ENCODE peak calls at places on chromosome 11, in eight cellular contexts. One of them, this sample, is unnamed.

GRCh38 chr11:32176223-32176811 is 85.4 kb downstream of the RCN1 start:
- DNase-seq in activated T-cell treated with anti-CD3 and anti-CD28 coated beads, Interleukin-2, amount 50 U/mL, for 24 hours: peak; percentile 79
- DNase-seq in fibroblast of the aortic adventitia: peak; percentile 86
- DNase-seq in EH: peak; percentile 79
- DNase-seq in Daoy: peak; percentile 79
- DNase-seq in stimulated activated CD8-positive, alpha-beta memory T cell treated with anti-CD3 and anti-CD28 coated beads, Interleukin-7, amount 100 ng/mL, for 48 hours: peak; percentile 47
- DNase-seq in A172: peak; percentile 86
- DNase-seq in T-helper 2 cell: peak; percentile 54
- DNase-seq in this sample: peak; percentile 68

GRCh38 chr11:70419307-70420007 is 21.1 kb downstream of the CTTN start:
- DNase-seq in activated T-cell treated with anti-CD3 and anti-CD28 coated beads, Interleukin-2, amount 50 U/mL, for 24 hours: no peak
- DNase-seq in fibroblast of the aortic adventitia: no peak
- DNase-seq in EH: no peak
- DNase-seq in Daoy: no peak
- DNase-seq in stimulated activated CD8-positive, alpha-beta memory T cell treated with anti-CD3 and anti-CD28 coated beads, Interleukin-7, amount 100 ng/mL, for 48 hours: no peak
- DNase-seq in A172: no peak
- DNase-seq in T-helper 2 cell: no peak
- DNase-seq in this sample: no peak

GRCh38 chr11:70490208-70490607 is 91.9 kb downstream of the CTTN start:
- DNase-seq in activated T-cell treated with anti-CD3 and anti-CD28 coated beads, Interleukin-2, amount 50 U/mL, for 24 hours: no peak
- DNase-seq in fibroblast of the aortic adventitia: no peak
- DNase-seq in EH: no peak
- DNase-seq in Daoy: no peak
- DNase-seq in stimulated activated CD8-positive, alpha-beta memory T cell treated with anti-CD3 and anti-CD28 coated beads, Interleukin-7, amount 100 ng/mL, for 48 hours: no peak
- DNase-seq in A172: no peak
- DNase-seq in T-helper 2 cell: no peak
- DNase-seq in this sample: no peak

GRCh38 chr11:108135845-108136599 is 14.7 kb downstream of the ACAT1 start:
- DNase-seq in activated T-cell treated with anti-CD3 and anti-CD28 coated beads, Interleukin-2, amount 50 U/mL, for 24 hours: no peak
- DNase-seq in fibroblast of the aortic adventitia: peak; percentile 51
- DNase-seq in EH: peak; percentile 34
- DNase-seq in Daoy: no peak
- DNase-seq in stimulated activated CD8-positive, alpha-beta memory T cell treated with anti-CD3 and anti-CD28 coated beads, Interleukin-7, amount 100 ng/mL, for 48 hours: no peak
- DNase-seq in A172: peak; percentile 4
- DNase-seq in T-helper 2 cell: no peak
- DNase-seq in this sample: no peak

GRCh38 chr11:60860943-60861342 is 5.2 kb upstream of the PTGDR2 start:
- DNase-seq in activated T-cell treated with anti-CD3 and anti-CD28 coated beads, Interleukin-2, amount 50 U/mL, for 24 hours: peak; percentile 19
- DNase-seq in fibroblast of the aortic adventitia: no peak
- DNase-seq in EH: no peak
- DNase-seq in Daoy: no peak
- DNase-seq in stimulated activated CD8-positive, alpha-beta memory T cell treated with anti-CD3 and anti-CD28 coated beads, Interleukin-7, amount 100 ng/mL, for 48 hours: no peak
- DNase-seq in A172: no peak
- DNase-seq in T-helper 2 cell: no peak
- DNase-seq in this sample: no peak

GRCh38 chr11:123272565-123272964 is 77.5 kb upstream of the CLMP start:
- DNase-seq in activated T-cell treated with anti-CD3 and anti-CD28 coated beads, Interleukin-2, amount 50 U/mL, for 24 hours: no peak
- DNase-seq in fibroblast of the aortic adventitia: no peak
- DNase-seq in EH: no peak
- DNase-seq in Daoy: no peak
- DNase-seq in stimulated activated CD8-positive, alpha-beta memory T cell treated with anti-CD3 and anti-CD28 coated beads, Interleukin-7, amount 100 ng/mL, for 48 hours: no peak
- DNase-seq in A172: no peak
- DNase-seq in T-helper 2 cell: no peak
- DNase-seq in this sample: no peak

GRCh38 chr11:131592152-131592551 is 221.7 kb downstream of the NTM start:
- DNase-seq in activated T-cell treated with anti-CD3 and anti-CD28 coated beads, Interleukin-2, amount 50 U/mL, for 24 hours: no peak
- DNase-seq in fibroblast of the aortic adventitia: no peak
- DNase-seq in EH: no peak
- DNase-seq in Daoy: no peak
- DNase-seq in stimulated activated CD8-positive, alpha-beta memory T cell treated with anti-CD3 and anti-CD28 coated beads, Interleukin-7, amount 100 ng/mL, for 48 hours: no peak
- DNase-seq in A172: no peak
- DNase-seq in T-helper 2 cell: no peak
- DNase-seq in this sample: no peak

GRCh38 chr11:114162719-114163123 is 103.2 kb downstream of the ZBTB16 start:
- DNase-seq in activated T-cell treated with anti-CD3 and anti-CD28 coated beads, Interleukin-2, amount 50 U/mL, for 24 hours: no peak
- DNase-seq in fibroblast of the aortic adventitia: peak; percentile 99
- DNase-seq in EH: peak; percentile 96
- DNase-seq in Daoy: peak; percentile 84
- DNase-seq in stimulated activated CD8-positive, alpha-beta memory T cell treated with anti-CD3 and anti-CD28 coated beads, Interleukin-7, amount 100 ng/mL, for 48 hours: no peak
- DNase-seq in A172: peak; percentile 76
- DNase-seq in T-helper 2 cell: no peak
- DNase-seq in this sample: no peak

GRCh38 chr11:17224727-17225126 is 16.9 kb upstream of the PIK3C2A start:
- DNase-seq in activated T-cell treated with anti-CD3 and anti-CD28 coated beads, Interleukin-2, amount 50 U/mL, for 24 hours: no peak
- DNase-seq in fibroblast of the aortic adventitia: peak; percentile 14
- DNase-seq in EH: no peak
- DNase-seq in Daoy: no peak
- DNase-seq in stimulated activated CD8-positive, alpha-beta memory T cell treated with anti-CD3 and anti-CD28 coated beads, Interleukin-7, amount 100 ng/mL, for 48 hours: no peak
- DNase-seq in A172: no peak
- DNase-seq in T-helper 2 cell: no peak
- DNase-seq in this sample: no peak

GRCh38 chr11:11476971-11477645 is 124.1 kb upstream of the CSNK2A3 start:
- DNase-seq in activated T-cell treated with anti-CD3 and anti-CD28 coated beads, Interleukin-2, amount 50 U/mL, for 24 hours: no peak
- DNase-seq in fibroblast of the aortic adventitia: no peak
- DNase-seq in EH: no peak
- DNase-seq in Daoy: no peak
- DNase-seq in stimulated activated CD8-positive, alpha-beta memory T cell treated with anti-CD3 and anti-CD28 coated beads, Interleukin-7, amount 100 ng/mL, for 48 hours: no peak
- DNase-seq in A172: no peak
- DNase-seq in T-helper 2 cell: no peak
- DNase-seq in this sample: no peak

GRCh38 chr11:13355191-13355590 is 77.6 kb downstream of the BMAL1 start:
- DNase-seq in activated T-cell treated with anti-CD3 and anti-CD28 coated beads, Interleukin-2, amount 50 U/mL, for 24 hours: no peak
- DNase-seq in fibroblast of the aortic adventitia: no peak
- DNase-seq in EH: no peak
- DNase-seq in Daoy: no peak
- DNase-seq in stimulated activated CD8-positive, alpha-beta memory T cell treated with anti-CD3 and anti-CD28 coated beads, Interleukin-7, amount 100 ng/mL, for 48 hours: no peak
- DNase-seq in A172: no peak
- DNase-seq in T-helper 2 cell: no peak
- DNase-seq in this sample: no peak

GRCh38 chr11:37786214-37786755 is 1188.2 kb upstream of the RAG2 start:
- DNase-seq in activated T-cell treated with anti-CD3 and anti-CD28 coated beads, Interleukin-2, amount 50 U/mL, for 24 hours: no peak
- DNase-seq in fibroblast of the aortic adventitia: peak; percentile 74
- DNase-seq in EH: peak; percentile 89
- DNase-seq in Daoy: no peak
- DNase-seq in stimulated activated CD8-positive, alpha-beta memory T cell treated with anti-CD3 and anti-CD28 coated beads, Interleukin-7, amount 100 ng/mL, for 48 hours: no peak
- DNase-seq in A172: peak; percentile 6
- DNase-seq in T-helper 2 cell: no peak
- DNase-seq in this sample: no peak

GRCh38 chr11:35483131-35483800 is 42.1 kb downstream of the PAMR1 start:
- DNase-seq in activated T-cell treated with anti-CD3 and anti-CD28 coated beads, Interleukin-2, amount 50 U/mL, for 24 hours: no peak
- DNase-seq in fibroblast of the aortic adventitia: no peak
- DNase-seq in EH: peak; percentile 90
- DNase-seq in Daoy: no peak
- DNase-seq in stimulated activated CD8-positive, alpha-beta memory T cell treated with anti-CD3 and anti-CD28 coated beads, Interleukin-7, amount 100 ng/mL, for 48 hours: no peak
- DNase-seq in A172: peak; percentile 35
- DNase-seq in T-helper 2 cell: no peak
- DNase-seq in this sample: no peak

GRCh38 chr11:122421684-122422083 is 233.8 kb upstream of the UBASH3B start:
- DNase-seq in activated T-cell treated with anti-CD3 and anti-CD28 coated beads, Interleukin-2, amount 50 U/mL, for 24 hours: no peak
- DNase-seq in fibroblast of the aortic adventitia: no peak
- DNase-seq in EH: no peak
- DNase-seq in Daoy: no peak
- DNase-seq in stimulated activated CD8-positive, alpha-beta memory T cell treated with anti-CD3 and anti-CD28 coated beads, Interleukin-7, amount 100 ng/mL, for 48 hours: no peak
- DNase-seq in A172: no peak
- DNase-seq in T-helper 2 cell: no peak
- DNase-seq in this sample: no peak

GRCh38 chr11:115698243-115698642 is 194.0 kb upstream of the CADM1 start:
- DNase-seq in activated T-cell treated with anti-CD3 and anti-CD28 coated beads, Interleukin-2, amount 50 U/mL, for 24 hours: no peak
- DNase-seq in fibroblast of the aortic adventitia: no peak
- DNase-seq in EH: no peak
- DNase-seq in Daoy: no peak
- DNase-seq in stimulated activated CD8-positive, alpha-beta memory T cell treated with anti-CD3 and anti-CD28 coated beads, Interleukin-7, amount 100 ng/mL, for 48 hours: no peak
- DNase-seq in A172: no peak
- DNase-seq in T-helper 2 cell: no peak
- DNase-seq in this sample: no peak

This sample was measured in SW 1271.